ENCODE peak calls at places on chromosomes 1 and 21, in seven cellular contexts. N, C, L, D, Z, Q and B are unnamed samples.

GRCh38 chr1:183958958-183959357 is 78.6 kb downstream of the COLGALT2 start:
- DNase-seq in N (no peak), C (no peak), L (no peak), D (no peak), Z (no peak), Q (no peak), B (no peak)

GRCh38 chr1:72845342-72845741 is 563.0 kb upstream of the NEGR1 start:
- DNase-seq in N (no peak), C (peak), L (no peak), D (no peak), Z (no peak), Q (peak), B (no peak)

GRCh38 chr1:89703469-89703868 is 70.5 kb downstream of the LRRC8C start:
- DNase-seq in N (no peak), C (no peak), L (no peak), D (no peak), Z (no peak), Q (no peak), B (no peak)

GRCh38 chr1:247747616-247748015 is 325 bp downstream of the OR14A2 start:
- DNase-seq in N (no peak), C (no peak), L (no peak), D (no peak), Z (no peak), Q (no peak), B (no peak)

GRCh38 chr1:109266965-109267364 is 16.0 kb downstream of the PSRC1 start:
- DNase-seq in N (no peak), C (peak), L (no peak), D (no peak), Z (no peak), Q (no peak), B (no peak)

GRCh38 chr1:222009105-222009730 is 267.3 kb upstream of the DUSP10 start:
- DNase-seq in N (peak), C (no peak), L (no peak), D (no peak), Z (no peak), Q (peak), B (peak)

GRCh38 chr1:47534417-47534816 is 96.6 kb downstream of the FOXD2 start:
- DNase-seq in N (no peak), C (peak), L (peak), D (no peak), Z (no peak), Q (no peak), B (no peak)

GRCh38 chr1:56099766-56100165 is 479.6 kb downstream of the PLPP3 start:
- DNase-seq in N (no peak), C (no peak), L (no peak), D (no peak), Z (no peak), Q (no peak), B (no peak)

GRCh38 chr1:27253611-27254010 is 19.2 kb downstream of the WDTC1 start:
- DNase-seq in N (no peak), C (no peak), L (no peak), D (no peak), Z (no peak), Q (no peak), B (no peak)

GRCh38 chr1:63632110-63632509 is 38.9 kb downstream of the PGM1 start:
- DNase-seq in N (no peak), C (peak), L (no peak), D (no peak), Z (no peak), Q (no peak), B (no peak)

GRCh38 chr1:70353641-70354331 is 736 bp downstream of the ANKRD13C start:
- DNase-seq in N (no peak), C (peak), L (peak), D (no peak), Z (peak), Q (peak), B (peak)

GRCh38 chr21:33403128-33403785 is at the start of gene IFNGR2:
- DNase-seq in N (peak), C (peak), L (no peak), D (no peak), Z (peak), Q (peak), B (peak)

GRCh38 chr1:52348704-52349301 is 17.2 kb downstream of the CC2D1B start:
- DNase-seq in N (no peak), C (peak), L (peak), D (no peak), Z (no peak), Q (peak), B (no peak)

GRCh38 chr1:211018690-211019089 is 115.3 kb downstream of the KCNH1 start:
- DNase-seq in N (no peak), C (no peak), L (no peak), D (no peak), Z (no peak), Q (no peak), B (no peak)

GRCh38 chr1:223706077-223706988 is 6.0 kb upstream of the CAPN2 start:
- DNase-seq in N (no peak), C (peak), L (peak), D (no peak), Z (peak), Q (peak), B (no peak)

GRCh38 chr1:199669916-199670315 is 357.6 kb upstream of the NR5A2 start:
- DNase-seq in N (no peak), C (no peak), L (no peak), D (no peak), Z (no peak), Q (no peak), B (no peak)

GRCh38 chr1:224929335-224930237 is at the start of gene DNAH14:
- DNase-seq in N (no peak), C (peak), L (peak), D (no peak), Z (peak), Q (peak), B (peak)

GRCh38 chr1:94778808-94779207 is 41.3 kb upstream of the SLC44A3 start:
- DNase-seq in N (no peak), C (no peak), L (no peak), D (no peak), Z (no peak), Q (no peak), B (no peak)

GRCh38 chr1:1989759-1990158 is 13.8 kb downstream of the CFAP74 start:
- DNase-seq in N (no peak), C (no peak), L (peak), D (no peak), Z (no peak), Q (no peak), B (no peak)

GRCh38 chr1:42439940-42440339 is 15.9 kb downstream of the ZMYND12 start:
- DNase-seq in N (no peak), C (peak), L (peak), D (no peak), Z (no peak), Q (peak), B (no peak)

GRCh38 chr1:87024936-87025537 is 110.6 kb downstream of the HS2ST1 start:
- DNase-seq in N (no peak), C (peak), L (peak), D (no peak), Z (no peak), Q (peak), B (peak)

GRCh38 chr1:37123266-37123665 is 89.0 kb upstream of the GRIK3 start:
- DNase-seq in N (no peak), C (no peak), L (no peak), D (no peak), Z (no peak), Q (peak), B (no peak)

GRCh38 chr1:8938232-8939117 is 7.2 kb upstream of the CA6 start:
- DNase-seq in N (no peak), C (no peak), L (no peak), D (no peak), Z (no peak), Q (no peak), B (no peak)

GRCh38 chr1:93061895-93062792 is 16.9 kb upstream of the MTF2 start:
- DNase-seq in N (peak), C (peak), L (no peak), D (no peak), Z (no peak), Q (peak), B (peak)

GRCh38 chr1:154767315-154768240 is 102.5 kb downstream of the KCNN3 start:
- DNase-seq in N (no peak), C (peak), L (no peak), D (no peak), Z (no peak), Q (no peak), B (no peak)

GRCh38 chr21:17051054-17051453 is 461.8 kb upstream of the CXADR start:
- DNase-seq in N (no peak), C (peak), L (no peak), D (no peak), Z (no peak), Q (no peak), B (no peak)